ENCODE peak calls at places on chromosomes 1 and 21, in seven cellular contexts. N is NCI-H1105 treated with DMSO at 0.1 percent for 48 hours; S is BE2C; L is omental fat pad; K is T-cell; T is NCI-H510A treated with DMSO at 0.1 percent for 48 hours; Y is activated T-helper 9 cell treated with anti-CD3 and anti-CD28 coated beads, Interleukin-2, amount 50 U/mL, for 16 hours. H is an unnamed sample.

GRCh38 chr1:31926846-31927660 is 11.1 kb downstream of the PTP4A2 start:
- DNase-seq in K (no peak), L (no peak), N (peak), T (no peak), S (no peak), Y (no peak), H (no peak)

GRCh38 chr1:17405898-17406759 is 33.3 kb downstream of the RCC2 start:
- DNase-seq in K (no peak), S (peak), L (no peak), N (peak), Y (peak), T (peak), H (no peak)

GRCh38 chr1:199422206-199422605 is 605.3 kb upstream of the NR5A2 start:
- DNase-seq in Y (no peak), S (peak), N (no peak), L (no peak), K (no peak), T (no peak), H (peak)

GRCh38 chr1:73040811-73041210 is 758.5 kb upstream of the NEGR1 start:
- DNase-seq in K (no peak), S (no peak), Y (no peak), T (no peak), N (no peak), L (no peak), H (no peak)

GRCh38 chr1:85378526-85378925 is 86.4 kb downstream of the DDAH1 start:
- DNase-seq in Y (no peak), L (no peak), K (no peak), N (no peak), S (no peak), T (no peak), H (no peak)

GRCh38 chr1:3432306-3432705 is 22.2 kb upstream of the ARHGEF16 start:
- DNase-seq in Y (no peak), S (no peak), T (no peak), K (no peak), N (no peak), L (no peak), H (no peak)

GRCh38 chr21:27083144-27083543 is 116.3 kb upstream of the ADAMTS5 start:
- DNase-seq in T (no peak), L (no peak), K (no peak), Y (no peak), N (no peak), S (no peak), H (no peak)

GRCh38 chr1:31575373-31576140 is 758 bp upstream of the TINAGL1 start:
- DNase-seq in T (no peak), N (no peak), Y (no peak), L (no peak), S (no peak), K (no peak), H (no peak)

GRCh38 chr1:54774820-54775498 is 10.6 kb upstream of the PARS2 start:
- DNase-seq in L (no peak), S (peak), Y (no peak), K (no peak), N (no peak), T (peak), H (peak)

GRCh38 chr1:22447581-22448215 is 4.0 kb upstream of the ZBTB40 start:
- DNase-seq in Y (no peak), K (no peak), L (no peak), S (peak), N (no peak), T (no peak), H (no peak)

H was measured in NCI-H446 treated with DMSO at 0.1 percent for 48 hours.